ENCODE peak calls at places on chromosomes 7 and 10, in five cellular contexts. Y is cardiac septum, K is spleen, G is activated T-cell treated with anti-CD3 and anti-CD28 coated beads for 4 hours, V is AG08395. D is an unnamed sample.
A peak's percentile ranks its signal among the peaks of the same experiment; 100 is the strongest.

GRCh38 chr10:30557884-30558283 is 71.7 kb downstream of the LYZL2 start:
- DNase-seq in Y (no peak), K (no peak), G (no peak), V (no peak), D (no peak)

GRCh38 chr7:47478017-47478344 is 103.9 kb downstream of the TNS3 start:
- DNase-seq in Y (no peak), K (no peak), G (no peak), V (no peak), D (no peak)

GRCh38 chr10:326350-326749 is 191.1 kb downstream of the ZMYND11 start:
- DNase-seq in Y (peak; percentile 22), K (no peak), G (no peak), V (no peak), D (no peak)

GRCh38 chr7:120164-120555 is 72.2 kb upstream of the FAM20C start:
- DNase-seq in Y (no peak), K (no peak), G (no peak), V (no peak), D (no peak)

GRCh38 chr10:1399431-1400120 is 337.7 kb downstream of the ADARB2 start:
- DNase-seq in Y (peak; percentile 15), K (no peak), G (no peak), V (no peak), D (no peak)

GRCh38 chr7:24730018-24730369 is 27.3 kb downstream of the GSDME start:
- DNase-seq in Y (no peak), K (no peak), G (no peak), V (no peak), D (no peak)

GRCh38 chr7:116963234-116963633 is 9.9 kb downstream of the ST7 start:
- DNase-seq in Y (no peak), K (no peak), G (no peak), V (no peak), D (no peak)

GRCh38 chr10:117723343-117723742 is 180.8 kb downstream of the EMX2 start:
- DNase-seq in Y (no peak), K (no peak), G (no peak), V (peak; percentile 28), D (no peak)

GRCh38 chr7:128812514-128813168 is 17.6 kb upstream of the FLNC start:
- DNase-seq in Y (no peak), K (peak; percentile 78), G (no peak), V (no peak), D (no peak)

GRCh38 chr7:127525866-127526456 is 59.4 kb downstream of the GCC1 start:
- DNase-seq in Y (no peak), K (no peak), G (no peak), V (no peak), D (no peak)

GRCh38 chr7:110356438-110356837 is 734.5 kb upstream of the LRRN3 start:
- DNase-seq in Y (no peak), K (no peak), G (no peak), V (no peak), D (no peak)

GRCh38 chr10:131856441-131857094 is 44.2 kb upstream of the PPP2R2D start:
- DNase-seq in Y (peak; percentile 66), K (peak; percentile 57), G (no peak), V (no peak), D (peak; percentile 36)

GRCh38 chr10:98030093-98030821 is at the start of gene CRTAC1:
- DNase-seq in Y (no peak), K (no peak), G (no peak), V (peak; percentile 17), D (peak; percentile 83)

GRCh38 chr10:36036137-36036536 is 394.0 kb upstream of the FZD8 start:
- DNase-seq in Y (no peak), K (no peak), G (no peak), V (no peak), D (no peak)

GRCh38 chr10:29535012-29535777 is 99.6 kb downstream of the SVIL start:
- DNase-seq in Y (no peak), K (no peak), G (no peak), V (peak; percentile 90), D (peak; percentile 81)

GRCh38 chr7:35454575-35455385 is 200.9 kb upstream of the TBX20 start:
- DNase-seq in Y (no peak), K (no peak), G (no peak), V (no peak), D (no peak)

GRCh38 chr10:14543048-14543903 is 212.6 kb upstream of the FRMD4A start:
- DNase-seq in Y (no peak), K (peak; percentile 85), G (no peak), V (no peak), D (no peak)

GRCh38 chr10:59073456-59074053 is 102.9 kb upstream of the PHYHIPL start:
- DNase-seq in Y (no peak), K (no peak), G (no peak), V (no peak), D (no peak)

GRCh38 chr7:16916111-16916639 is 34.4 kb upstream of the AGR3 start:
- DNase-seq in Y (no peak), K (no peak), G (no peak), V (peak; percentile 64), D (no peak)

GRCh38 chr7:148772297-148773089 is 73.8 kb downstream of the CUL1 start:
- DNase-seq in Y (no peak), K (no peak), G (peak; percentile 36), V (peak; percentile 84), D (no peak)

GRCh38 chr7:16810573-16810972 is 5.8 kb upstream of the AGR2 start:
- DNase-seq in Y (no peak), K (no peak), G (no peak), V (no peak), D (no peak)

GRCh38 chr10:93280699-93281366 is 201.3 kb downstream of the MYOF start:
- DNase-seq in Y (no peak), K (no peak), G (no peak), V (no peak), D (no peak)